ENCODE peak calls at places on chromosome X, in ten cellular contexts. N is GM23338, R is Panc1, X is transverse colon, T is spleen, F is stomach, A is SK-N-SH, G is breast epithelium, D is GM12891, B is endothelial cell of umbilical vein. J is an unnamed sample.

GRCh38 chrX:9102956-9103355 is 69.0 kb upstream of the FAM9B start:
- DNase-seq in T (no peak), G (no peak), D (no peak), A (no peak), B (no peak), F (no peak), N (no peak), X (no peak), R (no peak), J (no peak)

GRCh38 chrX:110588853-110589252 is 206.8 kb downstream of the CHRDL1 start:
- DNase-seq in R (no peak), B (no peak), D (no peak), F (no peak), G (no peak), N (no peak), A (no peak), X (no peak), T (no peak), J (no peak)

GRCh38 chrX:132270699-132271098 is 51.5 kb upstream of the RAP2C start:
- DNase-seq in B (no peak), G (no peak), R (no peak), X (peak; percentile 18), N (no peak), D (no peak), F (no peak), A (no peak), T (no peak), J (peak; percentile 87)

GRCh38 chrX:128975716-128976115 is 547.6 kb downstream of the SMARCA1 start:
- DNase-seq in F (peak; percentile 51), A (peak; percentile 41), X (peak; percentile 39), T (no peak), N (peak; percentile 72), D (peak; percentile 0), B (peak; percentile 3), R (peak; percentile 10), G (no peak), J (no peak)

GRCh38 chrX:115324194-115324593 is 34.7 kb downstream of the LUZP4 start:
- DNase-seq in G (no peak), N (no peak), R (no peak), T (no peak), D (no peak), A (no peak), B (peak; percentile 36), X (no peak), F (peak; percentile 52), J (no peak)

GRCh38 chrX:85996555-85996954 is 50.8 kb downstream of the CHM start:
- DNase-seq in D (no peak), R (no peak), F (no peak), X (no peak), T (no peak), B (no peak), A (no peak), N (no peak), G (no peak), J (no peak)

GRCh38 chrX:119374736-119375135 is 24.4 kb upstream of the SLC25A43 start:
- DNase-seq in R (no peak), T (no peak), F (no peak), X (no peak), D (no peak), A (no peak), N (no peak), G (no peak), B (peak; percentile 5), J (no peak)

GRCh38 chrX:46152756-46153155 is 392.5 kb downstream of the ZNF674 start:
- DNase-seq in R (no peak), F (no peak), T (no peak), N (no peak), D (no peak), A (no peak), B (no peak), G (no peak), X (no peak), J (no peak)

GRCh38 chrX:65587616-65588526 is 53.3 kb upstream of the LAS1L start:
- DNase-seq in X (peak; percentile 86), A (no peak), T (no peak), G (peak; percentile 73), B (peak; percentile 38), R (no peak), N (no peak), F (peak; percentile 78), D (no peak), J (peak; percentile 82)

GRCh38 chrX:19882066-19882775 is 5.2 kb downstream of the SH3KBP1 start:
- DNase-seq in T (no peak), D (no peak), B (no peak), N (no peak), A (no peak), F (no peak), R (no peak), G (no peak), X (no peak), J (no peak)

GRCh38 chrX:41087219-41087618 is 2.0 kb downstream of the USP9X start:
- DNase-seq in R (no peak), G (no peak), F (no peak), A (no peak), X (no peak), T (no peak), B (peak; percentile 17), D (no peak), N (no peak), J (no peak)

GRCh38 chrX:41084360-41085104 is 713 bp upstream of the USP9X start:
- DNase-seq in D (peak; percentile 38), A (peak; percentile 93), T (peak; percentile 99), F (peak; percentile 99), N (peak; percentile 93), X (peak; percentile 99), B (peak; percentile 97), G (peak; percentile 95), R (peak; percentile 67), J (peak; percentile 99)

GRCh38 chrX:41085105-41085882 is at the start of gene USP9X:
- DNase-seq in B (peak; percentile 85), A (peak; percentile 93), N (peak; percentile 78), D (peak; percentile 38), G (peak; percentile 84), F (peak; percentile 92), X (peak; percentile 95), T (peak; percentile 98), R (peak; percentile 32), J (peak; percentile 95)

GRCh38 chrX:41085883-41086626 is 810 bp downstream of the USP9X start:
- DNase-seq in F (peak; percentile 50), G (no peak), N (peak; percentile 49), T (peak; percentile 92), A (peak; percentile 82), X (peak; percentile 60), R (no peak), D (peak; percentile 6), B (peak; percentile 61), J (peak; percentile 84)

GRCh38 chrX:41086627-41086932 is 1.3 kb downstream of the USP9X start:
- DNase-seq in N (no peak), T (no peak), B (no peak), D (no peak), X (no peak), F (no peak), G (no peak), A (no peak), R (no peak), J (no peak)
- TF ChIP-seq POLR2AphosphoS5 in N (no peak), T (no peak), B (no peak), D (no peak), X (no peak), F (no peak), G (no peak), A (no peak), R (no peak), J (no peak)

GRCh38 chrX:71171110-71171801 is 26.6 kb downstream of the NLGN3 start:
- DNase-seq in B (no peak), A (no peak), F (no peak), G (no peak), D (no peak), T (peak; percentile 79), R (no peak), N (peak; percentile 25), X (no peak), J (no peak)
- TF ChIP-seq POLR2AphosphoS5 in B (no peak), A (no peak), F (no peak), G (no peak), D (no peak), T (no peak), R (no peak), N (no peak), X (no peak), J (no peak)

GRCh38 chrX:47523297-47523696 is 37.7 kb upstream of the ARAF start:
- DNase-seq in F (peak; percentile 86), A (peak; percentile 91), B (peak; percentile 72), T (peak; percentile 96), D (peak; percentile 66), R (no peak), N (peak; percentile 72), X (peak; percentile 88), G (peak; percentile 81), J (peak; percentile 86)
- TF ChIP-seq POLR2AphosphoS5 in F (no peak), A (no peak), B (no peak), T (peak; percentile 70), D (no peak), R (no peak), N (peak; percentile 14), X (no peak), G (no peak), J (no peak)

DNA sequence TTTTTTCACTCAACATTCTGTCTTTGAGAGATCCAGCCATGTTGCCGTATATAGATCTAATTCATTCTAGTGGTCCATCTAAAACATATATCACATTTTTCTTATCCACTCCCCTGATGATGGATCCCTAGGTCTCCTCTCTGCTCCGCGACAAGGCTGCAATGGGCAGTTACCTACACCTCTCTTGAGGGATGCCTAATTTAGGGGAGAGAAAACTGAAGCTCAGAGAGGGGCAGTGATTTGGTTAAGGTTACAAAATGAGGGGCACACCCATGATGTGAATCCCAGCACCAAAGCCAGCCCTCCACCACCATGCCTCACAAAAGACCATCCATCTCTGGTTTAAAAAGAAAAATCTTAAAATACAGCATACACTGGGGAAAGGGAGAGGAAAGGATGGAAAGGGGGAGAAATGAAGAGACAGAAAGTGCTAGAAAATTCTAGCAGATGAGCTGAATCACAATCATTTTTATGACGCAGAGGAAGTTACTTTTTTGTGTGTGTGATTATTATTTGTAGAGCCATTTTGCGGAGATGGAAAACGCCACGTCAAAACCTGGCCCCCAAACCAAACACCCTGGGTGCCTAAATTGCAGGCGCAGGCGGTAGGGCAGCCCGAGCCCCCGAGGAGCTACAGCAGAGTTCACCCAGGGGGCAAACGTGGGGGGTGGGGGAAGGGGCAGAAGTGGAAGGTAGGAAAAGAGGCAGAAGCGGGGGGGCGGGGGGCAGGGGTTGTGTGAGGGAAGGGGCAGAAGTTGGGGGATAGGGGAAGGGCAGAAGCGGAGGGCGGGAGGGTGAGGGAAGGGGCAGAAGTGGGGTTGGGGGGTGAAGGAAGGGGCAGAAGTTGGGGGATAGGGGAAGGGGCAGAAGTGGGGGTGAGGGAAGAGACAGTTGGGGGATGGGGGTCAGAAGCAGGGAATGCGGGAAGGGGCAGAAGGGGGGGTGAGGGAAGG is 1.3 kb upstream of the TSPYL2 start:
- DNase-seq in B (peak; percentile 12), G (no peak), T (peak; percentile 67), F (no peak), X (no peak), N (peak; percentile 11), R (no peak), A (no peak), D (no peak), J (no peak)
- TF ChIP-seq POLR2AphosphoS5 in B (no peak), G (no peak), T (no peak), F (no peak), X (no peak), N (no peak), R (no peak), A (no peak), D (no peak), J (no peak)

GRCh38 chrX:122641826-122642225 is 542.3 kb upstream of the GRIA3 start:
- DNase-seq in R (no peak), X (no peak), B (no peak), F (no peak), G (no peak), A (no peak), T (no peak), D (no peak), N (no peak), J (no peak)

GRCh38 chrX:122641136-122641535 is 542.9 kb upstream of the GRIA3 start:
- DNase-seq in G (no peak), T (no peak), F (no peak), B (no peak), D (no peak), X (no peak), R (no peak), A (no peak), N (no peak), J (no peak)
- TF ChIP-seq POLR2AphosphoS5 in G (no peak), T (no peak), F (no peak), B (no peak), D (no peak), X (no peak), R (no peak), A (no peak), N (no peak), J (no peak)